ENCODE peak calls at places on chromosomes 2 and 18, in eight cellular contexts. K is OCI-LY7, X is hepatocyte, L is GM23338, S is PC-3, A is neural progenitor cell, G is HCT116, R is SK-N-SH. B is an unnamed sample.

GRCh38 chr2:27270680-27271079 is 4.6 kb upstream of the DNAJC5G start:
- DNase-seq in K (peak; percentile 43), X (no peak), L (no peak), S (no peak), A (no peak), G (no peak), R (no peak), B (no peak)

GRCh38 chr2:107986278-107987217 is at the start of gene SLC5A7:
- DNase-seq in K (no peak), X (peak; percentile 8), L (peak; percentile 77), S (no peak), A (peak; percentile 58), G (no peak), R (peak; percentile 51), B (no peak)

GRCh38 chr2:159776321-159776720 is 21.7 kb downstream of the CD302 start:
- DNase-seq in K (no peak), X (no peak), L (no peak), S (no peak), A (no peak), G (no peak), R (no peak), B (no peak)

GRCh38 chr18:6279308-6279707 is 135.4 kb downstream of the L3MBTL4 start:
- DNase-seq in K (no peak), X (no peak), L (no peak), S (no peak), A (no peak), G (no peak), R (no peak), B (no peak)

GRCh38 chr2:172102159-172102857 is 392 bp downstream of the DLX2 start:
- DNase-seq in K (no peak), X (no peak), L (no peak), S (no peak), A (no peak), G (no peak), R (no peak), B (peak; percentile 91)

GRCh38 chr2:170098626-170099312 is 79.2 kb upstream of the MYO3B start:
- DNase-seq in K (no peak), X (no peak), L (no peak), S (no peak), A (no peak), G (no peak), R (no peak), B (no peak)

GRCh38 chr2:196453613-196454047 is 185.9 kb upstream of the CCDC150 start:
- DNase-seq in K (peak; percentile 47), X (peak; percentile 59), L (peak; percentile 79), S (peak; percentile 72), A (peak; percentile 63), G (peak; percentile 60), R (peak; percentile 34), B (peak; percentile 63)

GRCh38 chr2:227312579-227312978 is 12.5 kb upstream of the MFF start:
- DNase-seq in K (no peak), X (no peak), L (no peak), S (no peak), A (no peak), G (no peak), R (no peak), B (no peak)

GRCh38 chr2:183037660-183038340 is 457 bp downstream of the NCKAP1 start:
- DNase-seq in K (peak; percentile 7), X (peak; percentile 75), L (peak; percentile 54), S (peak; percentile 22), A (peak; percentile 76), G (no peak), R (peak; percentile 76), B (peak; percentile 78)

GRCh38 chr2:148615446-148615845 is 29.1 kb upstream of the EPC2 start:
- DNase-seq in K (no peak), X (no peak), L (peak; percentile 40), S (no peak), A (no peak), G (no peak), R (peak; percentile 12), B (no peak)

GRCh38 chr2:214856116-214856515 is 46.6 kb upstream of the BARD1 start:
- DNase-seq in K (no peak), X (no peak), L (peak; percentile 2), S (no peak), A (no peak), G (no peak), R (no peak), B (peak; percentile 60)

GRCh38 chr2:26612034-26612433 is 29.1 kb downstream of the CIB4 start:
- DNase-seq in K (no peak), X (no peak), L (no peak), S (no peak), A (no peak), G (no peak), R (peak; percentile 11), B (no peak)

GRCh38 chr2:7026740-7027139 is 109.5 kb downstream of the RNF144A start:
- DNase-seq in K (no peak), X (no peak), L (no peak), S (no peak), A (no peak), G (no peak), R (peak; percentile 49), B (no peak)

GRCh38 chr2:96769816-96770215 is 9.1 kb downstream of the CNNM4 start:
- DNase-seq in K (no peak), X (no peak), L (no peak), S (no peak), A (no peak), G (no peak), R (peak; percentile 66), B (peak; percentile 30)

GRCh38 chr18:23528580-23529472 is 25.5 kb downstream of the RMC1 start:
- DNase-seq in K (no peak), X (no peak), L (no peak), S (peak; percentile 39), A (no peak), G (no peak), R (no peak), B (peak; percentile 81)

GRCh38 chr2:63432373-63432772 is 155.9 kb downstream of the WDPCP start:
- DNase-seq in K (no peak), X (no peak), L (no peak), S (peak; percentile 19), A (no peak), G (no peak), R (no peak), B (peak; percentile 19)

GRCh38 chr2:3160751-3161330 is 216.8 kb downstream of the EIPR1 start:
- DNase-seq in K (no peak), X (no peak), L (no peak), S (no peak), A (no peak), G (no peak), R (no peak), B (no peak)

GRCh38 chr2:177618270-177619253 is 226.0 kb downstream of the AGPS start:
- DNase-seq in K (peak; percentile 89), X (peak; percentile 92), L (peak; percentile 94), S (peak; percentile 83), A (peak; percentile 95), G (peak; percentile 53), R (peak; percentile 92), B (peak; percentile 96)

GRCh38 chr2:177616066-177616465 is 223.5 kb downstream of the AGPS start:
- DNase-seq in K (no peak), X (no peak), L (no peak), S (no peak), A (no peak), G (no peak), R (no peak), B (no peak)

GRCh38 chr2:177622516-177622915 is 229.9 kb downstream of the AGPS start:
- DNase-seq in K (no peak), X (peak; percentile 63), L (peak; percentile 54), S (peak; percentile 39), A (peak; percentile 78), G (peak; percentile 13), R (no peak), B (no peak)

GRCh38 chr2:177616731-177617130 is 224.2 kb downstream of the AGPS start:
- DNase-seq in K (no peak), X (no peak), L (no peak), S (no peak), A (no peak), G (no peak), R (no peak), B (no peak)

DNA sequence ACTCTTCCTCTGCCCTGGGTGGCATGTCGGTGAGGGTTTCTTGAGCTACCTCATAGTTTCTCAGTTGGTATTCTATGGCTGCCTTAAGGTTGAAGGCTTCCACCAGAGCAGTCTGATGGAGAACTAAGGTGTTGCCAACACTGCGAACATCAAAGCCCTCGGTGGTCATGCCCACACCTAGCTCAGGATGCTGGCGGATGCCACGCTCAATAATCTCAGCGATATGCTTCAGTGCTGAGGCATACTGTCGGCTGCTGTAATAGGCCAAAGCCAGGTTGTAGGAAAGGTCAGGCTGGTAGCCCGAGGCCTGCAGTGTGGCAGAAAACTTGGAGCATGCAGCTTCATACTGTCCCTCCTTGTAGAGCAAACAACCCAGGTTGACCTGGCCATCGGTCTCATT is 225.3 kb downstream of the AGPS start:
- DNase-seq in K (no peak), X (no peak), L (no peak), S (no peak), A (no peak), G (no peak), R (no peak), B (no peak)
- H2AFZ ChIP-seq in K (peak overlapping the region; percentile 100), X (peak overlapping the region; percentile 96), L (peak overlapping the region; percentile 94), S (peak overlapping the region; percentile 92), A (peak overlapping the region; percentile 100), G (no peak overlapping the region), R (peak overlapping the region; percentile 90), B (peak overlapping the region; percentile 98)

GRCh38 chr2:19362652-19363473 is 4.4 kb upstream of the OSR1 start:
- DNase-seq in K (peak; percentile 67), X (peak; percentile 90), L (peak; percentile 88), S (peak; percentile 90), A (peak; percentile 90), G (peak; percentile 69), R (peak; percentile 91), B (peak; percentile 95)

GRCh38 chr2:19365126-19365525 is 6.7 kb upstream of the OSR1 start:
- DNase-seq in K (no peak), X (no peak), L (no peak), S (no peak), A (no peak), G (no peak), R (peak; percentile 21), B (no peak)

GRCh38 chr2:19362094-19362649 is 3.7 kb upstream of the OSR1 start:
- DNase-seq in K (peak; percentile 9), X (no peak), L (no peak), S (peak; percentile 44), A (no peak), G (no peak), R (peak; percentile 47), B (peak; percentile 57)

GRCh38 chr2:19364014-19364413 is 5.6 kb upstream of the OSR1 start:
- DNase-seq in K (no peak), X (no peak), L (no peak), S (no peak), A (no peak), G (no peak), R (no peak), B (no peak)

GRCh38 chr2:19363474-19363778 is 5.0 kb upstream of the OSR1 start:
- DNase-seq in K (no peak), X (no peak), L (peak; percentile 51), S (no peak), A (peak; percentile 38), G (no peak), R (no peak), B (no peak)
- H3K4me2 ChIP-seq in K (no peak overlapping the region), X (peak overlapping the region; percentile 81), L (peak overlapping the region; percentile 79), S (peak overlapping the region; percentile 90), A (peak overlapping the region; percentile 70), G (peak overlapping the region; percentile 75), R (peak overlapping the region; percentile 78), B (peak overlapping the region; percentile 99)

GRCh38 chr2:224444011-224444410 is 42.1 kb upstream of the FAM124B start:
- DNase-seq in K (no peak), X (no peak), L (no peak), S (no peak), A (no peak), G (no peak), R (no peak), B (no peak)
- TF ChIP-seq EZH2phosphoT487 in K (no peak), X (no peak), L (no peak), S (no peak), A (no peak), G (no peak), R (no peak), B (no peak)

GRCh38 chr2:75549401-75550253 is 11.1 kb downstream of the EVA1A start:
- DNase-seq in K (no peak), X (no peak), L (no peak), S (peak; percentile 65), A (no peak), G (no peak), R (no peak), B (no peak)
- H2AFZ ChIP-seq in K (no peak overlapping the region), X (no peak overlapping the region), L (no peak overlapping the region), S (no peak overlapping the region), A (no peak overlapping the region), G (no peak overlapping the region), R (no peak overlapping the region), B (no peak overlapping the region)